ENCODE peak calls at places on chromosomes 11 and 22, in four cellular contexts. Q, A, D and N are unnamed samples.

GRCh38 chr22:46367707-46368191 is 32.2 kb downstream of the TRMU start:
- DNase-seq in Q (peak; percentile 83), A (peak; percentile 40), D (peak; percentile 95), N (peak; percentile 92)

GRCh38 chr11:120660024-120660565 is 148.5 kb downstream of the GRIK4 start:
- DNase-seq in Q (peak; percentile 15), A (no peak), D (peak; percentile 32), N (peak; percentile 82)

GRCh38 chr11:77113382-77114088 is 10.9 kb downstream of the OMP start:
- DNase-seq in Q (peak; percentile 29), A (no peak), D (peak; percentile 79), N (peak; percentile 67)

GRCh38 chr11:58782066-58782465 is 50.3 kb upstream of the GLYAT start:
- DNase-seq in Q (no peak), A (no peak), D (no peak), N (no peak)

GRCh38 chr22:49810363-49811013 is 17.2 kb downstream of the BRD1 start:
- DNase-seq in Q (no peak), A (no peak), D (no peak), N (no peak)

GRCh38 chr11:119356349-119357031 is 10.0 kb upstream of the MFRP start:
- DNase-seq in Q (peak; percentile 76), A (peak; percentile 52), D (no peak), N (peak; percentile 88)

GRCh38 chr22:39183991-39184585 is 31.6 kb upstream of the CBX7 start:
- DNase-seq in Q (no peak), A (no peak), D (no peak), N (peak; percentile 33)

GRCh38 chr11:11782532-11783110 is 59.2 kb upstream of the USP47 start:
- DNase-seq in Q (no peak), A (no peak), D (no peak), N (no peak)

GRCh38 chr11:107071129-107071528 is 52.9 kb upstream of the GUCY1A2 start:
- DNase-seq in Q (no peak), A (no peak), D (no peak), N (no peak)